ENCODE peak calls at places on chromosomes 6 and 20, in seven cellular contexts. F is activated T-helper 9 cell treated with anti-CD3 and anti-CD28 coated beads, Interleukin-2, amount 50 U/mL, for 16 hours; U is heart right ventricle; R is stimulated activated CD4-positive, alpha-beta T cell treated with anti-CD3 and anti-CD28 coated beads, Interleukin-4, amount 100 ng/mL, for 48 hours; W is GM23248; G is hypothalamus; V is esophagus squamous epithelium. C is an unnamed sample.

GRCh38 chr20:17648782-17649730 is 33.0 kb downstream of the RRBP1 start:
- DNase-seq in F (no peak), U (peak), G (no peak), V (no peak), W (no peak), R (no peak), C (no peak)

GRCh38 chr20:64146301-64146935 is 17.8 kb upstream of the MYT1 start:
- DNase-seq in V (no peak), R (no peak), F (no peak), W (no peak), U (no peak), G (no peak), C (no peak)

GRCh38 chr20:61117725-61118124 is 134.3 kb upstream of the CDH4 start:
- DNase-seq in G (no peak), W (peak), F (no peak), U (no peak), V (no peak), R (no peak), C (no peak)

GRCh38 chr6:26613201-26613600 is 16.4 kb downstream of the ABT1 start:
- DNase-seq in R (no peak), V (no peak), F (no peak), U (no peak), G (no peak), W (no peak), C (no peak)

GRCh38 chr6:131281471-131282270 is 146.4 kb downstream of the AKAP7 start:
- DNase-seq in W (peak), R (peak), U (no peak), F (no peak), V (no peak), G (peak), C (peak)

GRCh38 chr6:154213782-154214181 is 142.8 kb downstream of the IPCEF1 start:
- DNase-seq in V (no peak), W (no peak), F (no peak), R (no peak), U (no peak), G (no peak), C (no peak)

GRCh38 chr20:46523696-46524328 is 10.5 kb upstream of the ZNF334 start:
- DNase-seq in V (no peak), U (no peak), R (no peak), F (no peak), G (no peak), W (peak), C (no peak)

GRCh38 chr20:62530643-62531032 is 54.8 kb upstream of the GATA5 start:
- DNase-seq in U (no peak), F (no peak), R (no peak), V (no peak), G (no peak), W (no peak), C (no peak)

GRCh38 chr20:50921783-50922501 is 9.3 kb downstream of the ADNP start:
- DNase-seq in R (no peak), V (no peak), G (no peak), U (no peak), F (no peak), W (no peak), C (no peak)

GRCh38 chr20:47749367-47749766 is 35.9 kb downstream of the SULF2 start:
- DNase-seq in R (no peak), F (no peak), W (no peak), U (no peak), G (no peak), V (no peak), C (no peak)

GRCh38 chr20:51434556-51435256 is 107.8 kb downstream of the NFATC2 start:
- DNase-seq in F (no peak), W (peak), V (no peak), R (no peak), U (no peak), G (no peak), C (no peak)

GRCh38 chr20:10696650-10697049 is 22.9 kb upstream of the JAG1 start:
- DNase-seq in R (no peak), U (no peak), V (no peak), F (no peak), W (no peak), G (no peak), C (no peak)

GRCh38 chr20:36591854-36592641 is 13.5 kb upstream of the RAB5IF start:
- DNase-seq in R (no peak), W (peak), F (peak), U (no peak), V (no peak), G (no peak), C (no peak)

C was measured in right lobe of liver.